ENCODE peak calls at places on chromosomes 4 and X, in five cellular contexts. Y, H, M, U and B are unnamed samples. For H3K4me1, the result is how much of the 10 kb centered on the place peaks cover.

GRCh38 chr4:7206856-7207567 is 14.7 kb downstream of the SORCS2 start:
- DNase-seq in Y (no peak), H (peak), M (peak), U (peak), B (no peak)

GRCh38 chr4:109955146-109955545 is 42.5 kb downstream of the EGF start:
- DNase-seq in Y (no peak), H (no peak), M (no peak), U (no peak), B (no peak)

GRCh38 chr4:131302108-131302507 is 1847.0 kb upstream of the PCDH10 start:
- DNase-seq in Y (peak), H (no peak), M (no peak), U (no peak), B (no peak)

GRCh38 chr4:70778888-70779422 is 57.2 kb downstream of the RUFY3 start:
- DNase-seq in Y (no peak), H (no peak), M (no peak), U (no peak), B (no peak)

GRCh38 chr4:174388744-174389143 is 105.0 kb downstream of the CEP44 start:
- DNase-seq in Y (no peak), H (no peak), M (no peak), U (no peak), B (no peak)

GRCh38 chrX:42107495-42108139 is 184.3 kb upstream of the CASK start:
- DNase-seq in Y (no peak), H (no peak), M (no peak), U (no peak), B (no peak)

GRCh38 chr4:147286846-147287587 is 193.9 kb upstream of the EDNRA start:
- DNase-seq in Y (no peak), H (no peak), M (no peak), U (no peak), B (no peak)

GRCh38 chr4:6498511-6499240 is 26.3 kb upstream of the PPP2R2C start:
- DNase-seq in Y (no peak), H (no peak), M (no peak), U (no peak), B (no peak)

GRCh38 chrX:125436855-125437254 is 117.2 kb downstream of the TEX13C start:
- DNase-seq in Y (no peak), H (peak), M (no peak), U (no peak), B (no peak)

GRCh38 chr4:61211781-61212180 is 11.7 kb downstream of the ADGRL3 start:
- DNase-seq in Y (no peak), H (no peak), M (no peak), U (no peak), B (no peak)

GRCh38 chr4:105061720-105062119 is 85.0 kb upstream of the TET2 start:
- DNase-seq in Y (no peak), H (no peak), M (no peak), U (no peak), B (no peak)

GRCh38 chr4:92636038-92636825 is 332.5 kb downstream of the GRID2 start:
- DNase-seq in Y (no peak), H (no peak), M (no peak), U (no peak), B (no peak)

GRCh38 chrX:101799387-101799786 is 132.4 kb downstream of the ZMAT1 start:
- DNase-seq in Y (peak), H (peak), M (peak), U (peak), B (peak)

GRCh38 chrX:129524250-129524850 is 1.1 kb upstream of the SMARCA1 start:
- DNase-seq in Y (peak), H (no peak), M (no peak), U (no peak), B (no peak)
- H3K4me3 ChIP-seq in Y (peak), H (no peak), M (no peak), U (no peak), B (peak)

DNA sequence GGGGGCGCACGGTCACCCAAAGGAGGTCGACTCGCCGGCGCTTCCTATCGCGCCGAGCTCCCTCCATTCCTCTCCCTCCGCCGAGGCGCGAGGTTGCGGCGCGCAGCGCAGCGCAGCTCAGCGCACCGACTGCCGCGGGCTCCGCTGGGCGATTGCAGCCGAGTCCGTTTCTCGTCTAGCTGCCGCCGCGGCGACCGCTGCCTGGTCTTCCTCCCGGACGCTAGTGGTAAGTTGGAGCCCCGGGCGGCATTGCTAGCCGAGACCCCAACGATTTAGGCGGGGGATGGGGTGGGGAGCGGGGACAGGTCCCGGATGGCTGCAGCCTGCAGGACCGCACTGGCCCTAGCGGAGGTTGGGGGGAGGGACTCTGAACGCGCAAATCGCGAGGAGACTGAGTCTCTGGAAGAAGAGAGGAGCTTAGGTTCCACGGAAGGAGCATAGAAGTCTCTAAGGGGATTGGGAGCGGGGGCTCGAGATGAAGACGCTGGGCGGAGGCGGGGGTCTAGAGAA is 603 bp downstream of the HTR2C start:
- DNase-seq in Y (no peak), H (no peak), M (no peak), U (peak), B (no peak)
- TF ChIP-seq REST in Y (no peak), H (no peak), M (no peak), U (no peak), B (no peak)

GRCh38 chr4:77006753-77007355 is 57.3 kb downstream of the SEPTIN11 start:
- DNase-seq in Y (no peak), H (no peak), M (no peak), U (peak), B (no peak)
- H3K4me1 ChIP-seq in Y (under half), H (under half), M (under half), U (under half), B (under half)

GRCh38 chr4:187501731-187502130 is 493.8 kb upstream of the ZFP42 start:
- DNase-seq in Y (no peak), H (no peak), M (no peak), U (no peak), B (no peak)

GRCh38 chr4:187499961-187500360 is 495.6 kb upstream of the ZFP42 start:
- DNase-seq in Y (no peak), H (no peak), M (no peak), U (no peak), B (no peak)

GRCh38 chr4:187504974-187505797 is 490.4 kb upstream of the ZFP42 start:
- DNase-seq in Y (no peak), H (no peak), M (no peak), U (no peak), B (no peak)
- H3K4me3 ChIP-seq in Y (no peak), H (no peak), M (no peak), U (no peak), B (no peak)

GRCh38 chr4:127240721-127241120 is 392.0 kb upstream of the INTU start:
- DNase-seq in Y (no peak), H (no peak), M (no peak), U (no peak), B (no peak)

GRCh38 chr4:127236875-127237274 is 395.9 kb upstream of the INTU start:
- DNase-seq in Y (no peak), H (no peak), M (no peak), U (no peak), B (no peak)

GRCh38 chr4:127244515-127244914 is 388.2 kb upstream of the INTU start:
- DNase-seq in Y (no peak), H (no peak), M (no peak), U (no peak), B (no peak)

DNA sequence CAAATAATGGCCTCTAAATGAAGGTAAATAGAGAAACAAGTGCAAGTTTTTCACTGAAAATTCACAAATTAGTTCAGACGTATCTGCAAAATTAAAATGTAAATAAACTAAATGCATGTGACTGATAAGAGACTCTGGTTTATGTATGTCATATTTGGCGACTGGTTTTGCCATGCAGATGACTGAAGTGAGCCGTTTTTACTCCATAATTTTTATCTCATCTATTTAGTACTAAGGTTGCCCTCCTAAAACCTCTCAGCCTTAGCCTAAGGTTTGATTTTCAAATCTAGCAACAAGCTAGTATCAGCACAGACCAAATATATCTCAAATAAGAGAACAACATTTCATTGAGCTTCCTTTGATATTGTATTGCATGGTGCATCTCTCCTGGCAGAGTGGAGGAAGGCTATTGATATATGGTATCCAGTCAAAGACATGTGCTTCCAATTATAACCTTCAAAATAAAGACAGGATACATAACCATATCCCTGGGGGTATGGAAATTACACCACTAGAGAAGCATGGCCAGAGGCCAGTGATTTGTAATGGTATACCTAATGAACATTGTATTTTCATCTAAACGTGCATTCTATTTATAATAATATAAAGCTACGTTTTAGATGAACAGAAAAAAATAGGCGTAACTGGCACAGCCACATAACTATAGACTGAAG is 392.7 kb upstream of the INTU start:
- DNase-seq in Y (no peak), H (no peak), M (no peak), U (peak), B (no peak)
- TF ChIP-seq REST in Y (no peak), H (no peak), M (no peak), U (no peak), B (no peak)